ENCODE peak calls at places on chromosome 9, in five cellular contexts. I is HCT116, W is A549, R is breast epithelium, G is stomach. A is an unnamed sample.

GRCh38 chr9:34636791-34637355 is 714 bp downstream of the SIGMAR1 start:
- DNase-seq in W (peak), G (peak), I (no peak), R (no peak), A (peak)

GRCh38 chr9:76664120-76664519 is 100.1 kb upstream of the PCA3 start:
- DNase-seq in R (no peak), G (no peak), I (no peak), W (no peak), A (no peak)

GRCh38 chr9:121736147-121736721 is 84.8 kb downstream of the DAB2IP start:
- DNase-seq in R (peak), I (no peak), W (peak), G (peak), A (no peak)

GRCh38 chr9:18268381-18268780 is 205.6 kb upstream of the ADAMTSL1 start:
- DNase-seq in I (peak), W (no peak), G (no peak), R (peak), A (no peak)

GRCh38 chr9:132040808-132041207 is 38.9 kb downstream of the MED27 start:
- DNase-seq in R (no peak), W (no peak), G (no peak), I (no peak), A (no peak)

GRCh38 chr9:101311759-101312420 is 72.9 kb downstream of the BAAT start:
- DNase-seq in G (no peak), I (peak), R (no peak), W (peak), A (peak)

GRCh38 chr9:79637180-79637925 is 65.6 kb downstream of the TLE4 start:
- DNase-seq in W (no peak), G (no peak), R (no peak), I (no peak), A (no peak)

GRCh38 chr9:134631881-134632280 is 9.7 kb upstream of the COL5A1 start:
- DNase-seq in W (no peak), I (no peak), G (no peak), R (no peak), A (no peak)

GRCh38 chr9:15469406-15469805 is 41.4 kb downstream of the PSIP1 start:
- DNase-seq in I (no peak), R (no peak), G (no peak), W (no peak), A (no peak)

GRCh38 chr9:90890146-90890545 is 88.5 kb downstream of the SYK start:
- DNase-seq in R (no peak), W (peak), I (no peak), G (no peak), A (no peak)
- TF ChIP-seq CTCF in R (no peak), W (no peak), I (peak), G (no peak), A (peak)

DNA sequence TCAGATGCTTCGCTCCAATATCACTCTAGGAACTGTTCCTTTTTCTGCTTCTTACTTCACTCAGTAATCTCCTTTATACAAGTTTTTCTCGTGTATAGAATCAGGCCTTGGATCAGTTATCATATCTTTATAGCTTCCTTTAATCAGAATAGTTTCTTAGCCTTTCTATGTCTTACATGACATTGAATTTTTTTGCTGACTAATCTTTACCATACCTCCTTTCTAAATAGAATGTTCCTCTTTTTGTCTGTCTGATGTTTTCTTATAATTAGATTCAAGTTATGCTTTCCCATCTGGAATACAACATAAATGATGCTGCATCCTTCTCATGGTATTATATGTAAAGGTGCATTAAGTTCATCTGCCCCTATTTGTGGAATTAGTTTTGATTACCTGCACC is 40.2 kb upstream of the TYRP1 start:
- DNase-seq in I (no peak), G (no peak), W (no peak), R (no peak), A (no peak)
- H3K4me3 ChIP-seq in I (no peak), G (no peak), W (no peak), R (no peak), A (no peak)

DNA sequence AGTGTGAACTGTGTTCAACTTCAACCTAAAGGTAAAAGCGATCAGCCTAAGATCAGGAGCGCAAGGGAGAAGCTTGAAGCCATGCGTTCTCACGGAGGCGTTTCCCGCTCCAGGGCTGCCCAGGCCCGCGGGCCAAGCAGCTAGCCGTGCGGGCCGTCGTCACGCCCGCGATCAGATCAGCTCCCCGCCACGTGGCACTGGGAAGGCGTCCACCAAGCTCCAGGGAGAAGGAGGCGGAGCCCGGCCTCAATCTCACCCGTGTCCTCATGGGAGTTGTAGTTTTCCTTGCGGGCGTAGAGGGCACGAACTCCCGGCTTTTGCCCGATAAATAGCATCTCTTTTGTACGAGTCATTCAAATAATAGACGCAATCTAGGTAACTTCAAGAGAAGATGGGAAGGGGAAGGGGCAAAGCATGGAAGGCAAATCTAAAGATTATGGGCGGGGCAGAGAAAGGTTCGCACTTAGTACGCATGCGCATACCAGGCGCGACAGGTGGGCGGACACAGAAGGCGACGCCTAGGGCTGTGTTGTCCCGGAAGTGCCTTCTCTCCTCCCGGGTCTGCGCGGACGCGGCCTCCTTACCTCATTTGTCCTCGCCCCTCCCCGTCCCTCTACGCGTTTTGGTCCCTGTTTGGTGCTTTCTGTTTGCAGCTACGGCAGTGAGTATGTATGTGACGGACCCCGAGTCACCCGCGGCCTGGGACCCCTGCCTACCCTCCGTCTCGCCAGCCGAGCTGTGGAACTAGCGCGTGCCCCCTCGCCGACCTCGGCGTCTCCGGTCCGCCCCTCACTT is 40.8 kb upstream of the ZCCHC7 start:
- DNase-seq in R (peak), I (peak), G (peak), W (peak), A (peak)
- TF ChIP-seq POLR2A in R (peak), I (no peak), G (no peak), W (peak), A (peak)

DNA sequence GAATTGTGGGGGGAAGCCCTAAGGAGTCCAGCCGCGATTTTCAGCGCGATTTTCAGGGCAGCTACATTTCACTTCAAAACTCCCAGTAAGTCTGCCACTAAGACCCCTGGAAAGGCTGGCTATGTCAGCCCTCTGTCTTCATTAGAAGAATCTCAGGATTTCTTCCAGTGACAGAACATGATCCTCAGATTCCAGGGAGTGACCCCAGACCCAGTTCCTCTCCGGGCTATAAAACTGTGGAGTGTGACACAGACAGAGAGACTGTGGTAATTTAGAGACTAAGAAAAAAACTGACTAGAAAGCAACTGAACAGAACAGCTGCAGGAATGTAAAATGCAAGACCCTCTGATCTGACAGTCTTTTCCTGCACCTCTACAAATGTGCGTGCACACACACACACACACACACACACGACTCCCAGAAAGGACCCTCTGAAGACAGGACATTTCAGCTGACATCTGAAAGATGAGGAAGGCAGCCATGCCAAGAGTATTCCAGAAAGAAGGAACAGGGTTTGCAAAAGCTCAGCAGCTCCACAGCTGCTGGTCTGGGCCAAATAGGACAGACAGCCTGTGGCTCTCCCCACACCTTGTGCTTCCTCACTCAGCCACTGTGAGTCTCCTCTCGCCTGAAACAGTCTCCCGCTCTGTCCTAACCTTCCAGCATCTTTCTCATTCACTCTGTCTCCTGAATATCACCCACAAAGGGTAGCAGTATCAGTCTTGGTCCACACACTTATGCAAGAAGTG is 188.9 kb downstream of the PALM2AKAP2 start:
- DNase-seq in I (no peak), R (no peak), G (no peak), W (no peak), A (peak)
- TF ChIP-seq CTCF in I (no peak), R (no peak), G (no peak), W (no peak), A (no peak)